ENCODE peak calls at places on chromosome 13, in ten cellular contexts. One of them, this sample, is unnamed. For H3K36me3, the result is how much of the 10 kb centered on the place peaks cover.

GRCh38 chr13:98556968-98557591 is 19.8 kb downstream of the STK24 start:
- DNase-seq in lung: no peak
- DNase-seq in kidney epithelial cell: peak
- DNase-seq in Peyer's patch: no peak
- DNase-seq in PC-9: no peak
- DNase-seq in body of pancreas: peak
- DNase-seq in IMR-90: peak
- DNase-seq in colonic mucosa: no peak
- DNase-seq in pancreas: peak
- DNase-seq in testis: peak
- DNase-seq in this sample: peak

GRCh38 chr13:39509616-39510015 is 93.4 kb downstream of the LHFPL6 start:
- DNase-seq in Peyer's patch: no peak
- DNase-seq in pancreas: no peak
- DNase-seq in body of pancreas: no peak
- DNase-seq in testis: no peak
- DNase-seq in lung: no peak
- DNase-seq in IMR-90: no peak
- DNase-seq in kidney epithelial cell: no peak
- DNase-seq in PC-9: no peak
- DNase-seq in colonic mucosa: no peak
- DNase-seq in this sample: no peak

GRCh38 chr13:97710797-97711196 is 242.7 kb upstream of the IPO5 start:
- DNase-seq in testis: no peak
- DNase-seq in body of pancreas: no peak
- DNase-seq in colonic mucosa: no peak
- DNase-seq in kidney epithelial cell: no peak
- DNase-seq in pancreas: no peak
- DNase-seq in PC-9: no peak
- DNase-seq in Peyer's patch: no peak
- DNase-seq in lung: no peak
- DNase-seq in IMR-90: no peak
- DNase-seq in this sample: no peak

GRCh38 chr13:106340249-106340648 is 195.2 kb downstream of the EFNB2 start:
- DNase-seq in PC-9: no peak
- DNase-seq in lung: no peak
- DNase-seq in pancreas: no peak
- DNase-seq in body of pancreas: no peak
- DNase-seq in kidney epithelial cell: no peak
- DNase-seq in testis: no peak
- DNase-seq in colonic mucosa: no peak
- DNase-seq in IMR-90: no peak
- DNase-seq in Peyer's patch: no peak
- DNase-seq in this sample: no peak

GRCh38 chr13:27034678-27035111 is 136.9 kb downstream of the USP12 start:
- DNase-seq in testis: no peak
- DNase-seq in PC-9: no peak
- DNase-seq in Peyer's patch: no peak
- DNase-seq in IMR-90: no peak
- DNase-seq in body of pancreas: no peak
- DNase-seq in pancreas: no peak
- DNase-seq in colonic mucosa: no peak
- DNase-seq in kidney epithelial cell: no peak
- DNase-seq in lung: no peak
- DNase-seq in this sample: no peak

GRCh38 chr13:39051157-39051556 is 12.9 kb downstream of the NHLRC3 start:
- DNase-seq in kidney epithelial cell: peak
- DNase-seq in testis: no peak
- DNase-seq in pancreas: no peak
- DNase-seq in colonic mucosa: no peak
- DNase-seq in IMR-90: peak
- DNase-seq in PC-9: peak
- DNase-seq in lung: no peak
- DNase-seq in body of pancreas: no peak
- DNase-seq in Peyer's patch: no peak
- DNase-seq in this sample: no peak

GRCh38 chr13:38415233-38415632 is 65.6 kb downstream of the UFM1 start:
- DNase-seq in PC-9: no peak
- DNase-seq in testis: no peak
- DNase-seq in pancreas: no peak
- DNase-seq in colonic mucosa: no peak
- DNase-seq in lung: no peak
- DNase-seq in body of pancreas: no peak
- DNase-seq in kidney epithelial cell: no peak
- DNase-seq in Peyer's patch: no peak
- DNase-seq in IMR-90: no peak
- DNase-seq in this sample: peak

GRCh38 chr13:100089633-100090032 is 740 bp downstream of the PCCA start:
- DNase-seq in PC-9: no peak
- DNase-seq in lung: no peak
- DNase-seq in IMR-90: peak
- DNase-seq in colonic mucosa: peak
- DNase-seq in testis: no peak
- DNase-seq in body of pancreas: peak
- DNase-seq in kidney epithelial cell: no peak
- DNase-seq in Peyer's patch: no peak
- DNase-seq in pancreas: no peak
- DNase-seq in this sample: no peak

GRCh38 chr13:75324413-75324940 is 157.5 kb downstream of the TBC1D4 start:
- DNase-seq in lung: no peak
- DNase-seq in pancreas: no peak
- DNase-seq in kidney epithelial cell: no peak
- DNase-seq in IMR-90: peak
- DNase-seq in Peyer's patch: no peak
- DNase-seq in body of pancreas: no peak
- DNase-seq in PC-9: no peak
- DNase-seq in colonic mucosa: no peak
- DNase-seq in testis: no peak
- DNase-seq in this sample: no peak
- H3K4me3 ChIP-seq in lung: no peak
- H3K4me3 ChIP-seq in pancreas: no peak
- H3K4me3 ChIP-seq in kidney epithelial cell: no peak
- H3K4me3 ChIP-seq in IMR-90: no peak
- H3K4me3 ChIP-seq in Peyer's patch: no peak
- H3K4me3 ChIP-seq in body of pancreas: no peak
- H3K4me3 ChIP-seq in PC-9: no peak
- H3K4me3 ChIP-seq in colonic mucosa: no peak
- H3K4me3 ChIP-seq in testis: no peak
- H3K4me3 ChIP-seq in this sample: no peak

GRCh38 chr13:110699148-110700145 is 6.5 kb downstream of the CARS2 start:
- DNase-seq in pancreas: no peak
- DNase-seq in testis: no peak
- DNase-seq in kidney epithelial cell: no peak
- DNase-seq in Peyer's patch: no peak
- DNase-seq in lung: no peak
- DNase-seq in body of pancreas: no peak
- DNase-seq in colonic mucosa: no peak
- DNase-seq in IMR-90: no peak
- DNase-seq in PC-9: no peak
- DNase-seq in this sample: no peak

GRCh38 chr13:110702089-110702488 is 3.8 kb downstream of the CARS2 start:
- DNase-seq in Peyer's patch: no peak
- DNase-seq in IMR-90: no peak
- DNase-seq in testis: no peak
- DNase-seq in PC-9: no peak
- DNase-seq in body of pancreas: no peak
- DNase-seq in lung: no peak
- DNase-seq in pancreas: no peak
- DNase-seq in kidney epithelial cell: no peak
- DNase-seq in colonic mucosa: no peak
- DNase-seq in this sample: no peak

GRCh38 chr13:110698689-110699088 is 7.2 kb downstream of the CARS2 start:
- DNase-seq in pancreas: no peak
- DNase-seq in colonic mucosa: no peak
- DNase-seq in body of pancreas: no peak
- DNase-seq in lung: no peak
- DNase-seq in Peyer's patch: no peak
- DNase-seq in PC-9: no peak
- DNase-seq in testis: no peak
- DNase-seq in kidney epithelial cell: no peak
- DNase-seq in IMR-90: no peak
- DNase-seq in this sample: no peak

GRCh38 chr13:110697842-110698241 is 8.1 kb downstream of the CARS2 start:
- DNase-seq in pancreas: no peak
- DNase-seq in Peyer's patch: no peak
- DNase-seq in lung: no peak
- DNase-seq in IMR-90: no peak
- DNase-seq in PC-9: no peak
- DNase-seq in testis: no peak
- DNase-seq in colonic mucosa: no peak
- DNase-seq in kidney epithelial cell: no peak
- DNase-seq in body of pancreas: no peak
- DNase-seq in this sample: no peak

GRCh38 chr13:110700186-110700585 is 5.7 kb downstream of the CARS2 start:
- DNase-seq in Peyer's patch: no peak
- DNase-seq in pancreas: no peak
- DNase-seq in lung: no peak
- DNase-seq in IMR-90: no peak
- DNase-seq in colonic mucosa: no peak
- DNase-seq in PC-9: no peak
- DNase-seq in kidney epithelial cell: no peak
- DNase-seq in body of pancreas: no peak
- DNase-seq in testis: no peak
- DNase-seq in this sample: no peak
- H3K36me3 ChIP-seq in Peyer's patch: under half
- H3K36me3 ChIP-seq in pancreas: under half
- H3K36me3 ChIP-seq in lung: under half
- H3K36me3 ChIP-seq in IMR-90: under half
- H3K36me3 ChIP-seq in colonic mucosa: under half
- H3K36me3 ChIP-seq in PC-9: under half
- H3K36me3 ChIP-seq in kidney epithelial cell: under half
- H3K36me3 ChIP-seq in body of pancreas: under half
- H3K36me3 ChIP-seq in testis: under half
- H3K36me3 ChIP-seq in this sample: half or more

GRCh38 chr13:102401755-102402154 is at the start of gene FGF14:
- DNase-seq in testis: no peak
- DNase-seq in kidney epithelial cell: no peak
- DNase-seq in IMR-90: no peak
- DNase-seq in PC-9: no peak
- DNase-seq in colonic mucosa: no peak
- DNase-seq in pancreas: no peak
- DNase-seq in lung: no peak
- DNase-seq in Peyer's patch: no peak
- DNase-seq in body of pancreas: no peak
- DNase-seq in this sample: no peak

GRCh38 chr13:102402292-102402691 is 444 bp upstream of the FGF14 start:
- DNase-seq in lung: no peak
- DNase-seq in body of pancreas: peak
- DNase-seq in Peyer's patch: no peak
- DNase-seq in PC-9: no peak
- DNase-seq in IMR-90: peak
- DNase-seq in kidney epithelial cell: peak
- DNase-seq in testis: peak
- DNase-seq in pancreas: peak
- DNase-seq in colonic mucosa: no peak
- DNase-seq in this sample: peak

GRCh38 chr13:102400619-102401125 is 1.2 kb downstream of the FGF14 start:
- DNase-seq in Peyer's patch: no peak
- DNase-seq in PC-9: no peak
- DNase-seq in lung: peak
- DNase-seq in IMR-90: no peak
- DNase-seq in testis: no peak
- DNase-seq in colonic mucosa: no peak
- DNase-seq in kidney epithelial cell: no peak
- DNase-seq in pancreas: peak
- DNase-seq in body of pancreas: peak
- DNase-seq in this sample: peak

GRCh38 chr13:102401305-102401704 is 543 bp downstream of the FGF14 start:
- DNase-seq in lung: no peak
- DNase-seq in PC-9: no peak
- DNase-seq in pancreas: no peak
- DNase-seq in colonic mucosa: no peak
- DNase-seq in testis: no peak
- DNase-seq in body of pancreas: no peak
- DNase-seq in IMR-90: no peak
- DNase-seq in kidney epithelial cell: no peak
- DNase-seq in Peyer's patch: no peak
- DNase-seq in this sample: no peak

DNA sequence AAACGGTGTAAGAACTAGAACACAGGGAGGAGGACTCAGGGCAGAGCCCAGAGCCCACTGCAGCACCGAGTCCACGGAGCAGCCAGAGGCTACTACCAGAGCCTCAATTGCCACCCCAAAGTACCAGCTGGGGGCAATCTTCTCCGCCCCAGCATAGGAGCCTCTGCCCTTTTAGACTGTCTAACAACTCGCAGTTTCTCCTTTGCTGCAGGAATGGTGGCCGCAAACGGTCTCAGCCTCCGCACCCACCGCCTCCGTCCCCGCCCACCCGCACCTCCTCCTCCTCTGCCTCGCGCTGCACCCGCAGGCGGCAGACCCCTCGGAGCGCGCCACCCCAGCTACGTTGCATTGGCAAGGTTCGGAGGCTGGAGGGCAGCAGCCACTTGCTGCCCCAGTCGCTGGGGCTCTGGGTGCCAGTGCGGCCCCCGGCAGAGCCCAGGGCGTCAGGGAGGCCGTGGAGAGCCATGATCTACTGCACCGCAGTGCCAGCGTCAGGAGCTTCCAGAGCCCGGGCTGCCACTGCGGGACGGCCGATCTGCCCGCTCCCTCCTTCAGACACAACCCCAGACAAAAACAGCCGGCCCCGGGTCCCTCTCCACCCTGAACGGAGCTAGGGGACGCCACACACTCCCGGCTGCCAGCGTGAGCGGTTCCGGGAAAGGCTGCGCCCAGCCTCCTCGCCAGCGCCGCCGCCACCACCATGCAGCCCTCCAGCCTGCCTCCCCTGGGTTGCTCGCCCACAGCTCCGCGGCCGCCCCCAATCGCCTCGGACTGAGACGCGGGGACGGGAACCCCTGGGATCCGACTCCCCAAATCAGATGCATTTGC is 1.8 kb downstream of the FGF14 start:
- DNase-seq in lung: no peak
- DNase-seq in testis: peak
- DNase-seq in kidney epithelial cell: no peak
- DNase-seq in body of pancreas: peak
- DNase-seq in Peyer's patch: no peak
- DNase-seq in pancreas: peak
- DNase-seq in PC-9: no peak
- DNase-seq in IMR-90: no peak
- DNase-seq in colonic mucosa: no peak
- DNase-seq in this sample: peak
- TF ChIP-seq CTCF in lung: no peak
- TF ChIP-seq CTCF in testis: no peak
- TF ChIP-seq CTCF in kidney epithelial cell: peak
- TF ChIP-seq CTCF in body of pancreas: no peak
- TF ChIP-seq CTCF in Peyer's patch: no peak
- TF ChIP-seq CTCF in pancreas: no peak
- TF ChIP-seq CTCF in PC-9: no peak
- TF ChIP-seq CTCF in IMR-90: no peak
- TF ChIP-seq CTCF in colonic mucosa: no peak
- TF ChIP-seq CTCF in this sample: peak

DNA sequence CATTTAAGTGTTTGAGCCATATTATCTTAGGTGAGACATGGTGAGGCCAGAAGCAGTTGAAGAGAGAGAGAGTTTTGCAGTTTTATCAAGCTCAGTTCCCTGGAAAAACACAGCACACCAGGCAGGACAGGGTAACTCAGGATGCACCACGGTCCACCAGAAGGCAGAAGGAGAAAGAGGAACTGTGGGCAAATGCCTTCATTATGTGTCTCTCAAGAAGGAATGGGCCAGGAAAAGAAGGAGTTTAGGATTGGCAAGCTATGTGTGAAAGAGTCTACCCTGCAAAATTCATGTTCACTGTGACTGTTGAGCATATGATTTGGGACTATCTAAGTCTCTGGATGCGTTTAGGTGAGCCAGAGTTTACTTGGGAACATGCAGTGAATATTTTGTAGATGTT is 934.5 kb upstream of the MIR17HG start:
- DNase-seq in body of pancreas: no peak
- DNase-seq in PC-9: no peak
- DNase-seq in kidney epithelial cell: no peak
- DNase-seq in pancreas: no peak
- DNase-seq in Peyer's patch: no peak
- DNase-seq in colonic mucosa: no peak
- DNase-seq in IMR-90: no peak
- DNase-seq in testis: no peak
- DNase-seq in lung: no peak
- DNase-seq in this sample: no peak
- H3K4me3 ChIP-seq in body of pancreas: no peak
- H3K4me3 ChIP-seq in PC-9: no peak
- H3K4me3 ChIP-seq in kidney epithelial cell: no peak
- H3K4me3 ChIP-seq in pancreas: no peak
- H3K4me3 ChIP-seq in Peyer's patch: no peak
- H3K4me3 ChIP-seq in colonic mucosa: no peak
- H3K4me3 ChIP-seq in IMR-90: no peak
- H3K4me3 ChIP-seq in testis: no peak
- H3K4me3 ChIP-seq in lung: no peak
- H3K4me3 ChIP-seq in this sample: no peak

This sample was measured in WERI-Rb-1.